ENCODE peak calls at places on chromosomes 1 and 21, in seven cellular contexts. D is right lobe of liver; R is PC-9; C is heart left ventricle; A is CD8-positive, alpha-beta T cell; T is left ventricle myocardium inferior; J is astrocyte of the cerebellum. G is an unnamed sample.

GRCh38 chr21:43942201-43942600 is 69.9 kb upstream of the TRAPPC10 start:
- DNase-seq in D (no peak), R (no peak), C (no peak), A (no peak), T (no peak), J (no peak), G (no peak)

GRCh38 chr1:228555074-228555989 is 68.2 kb downstream of the RNF187 start:
- DNase-seq in D (no peak), R (no peak), C (no peak), A (peak), T (no peak), J (no peak), G (no peak)

GRCh38 chr1:186605762-186606350 is 74.4 kb downstream of the PTGS2 start:
- DNase-seq in D (no peak), R (no peak), C (no peak), A (peak), T (no peak), J (peak), G (no peak)

GRCh38 chr1:84398175-84398574 is at the start of gene DNASE2B:
- DNase-seq in D (no peak), R (no peak), C (no peak), A (no peak), T (no peak), J (no peak), G (no peak)

GRCh38 chr1:226402615-226403521 is 5.0 kb downstream of the PARP1 start:
- DNase-seq in D (no peak), R (no peak), C (no peak), A (no peak), T (no peak), J (no peak), G (no peak)

GRCh38 chr1:60171793-60172192 is 98.2 kb upstream of the C1orf87 start:
- DNase-seq in D (no peak), R (peak), C (no peak), A (no peak), T (no peak), J (peak), G (no peak)

GRCh38 chr1:181676269-181676668 is 193.0 kb downstream of the CACNA1E start:
- DNase-seq in D (no peak), R (no peak), C (no peak), A (no peak), T (no peak), J (peak), G (no peak)

GRCh38 chr1:32361674-32362473 is 411 bp downstream of the FAM229A start:
- DNase-seq in D (peak), R (no peak), C (peak), A (peak), T (peak), J (no peak), G (no peak)

GRCh38 chr1:228004887-228005462 is 1.8 kb upstream of the WNT3A start:
- DNase-seq in D (no peak), R (no peak), C (no peak), A (no peak), T (no peak), J (no peak), G (no peak)

GRCh38 chr1:26915204-26915842 is 1.5 kb upstream of the NR0B2 start:
- DNase-seq in D (peak), R (no peak), C (peak), A (no peak), T (peak), J (no peak), G (no peak)

GRCh38 chr1:168488153-168488552 is 55.6 kb downstream of the XCL2 start:
- DNase-seq in D (no peak), R (no peak), C (peak), A (no peak), T (peak), J (peak), G (no peak)

GRCh38 chr1:40389871-40390560 is 16.5 kb downstream of the SMAP2 start:
- DNase-seq in D (no peak), R (no peak), C (no peak), A (no peak), T (no peak), J (peak), G (no peak)

GRCh38 chr1:216926681-216927080 is 203.5 kb upstream of the ESRRG start:
- DNase-seq in D (no peak), R (no peak), C (no peak), A (no peak), T (no peak), J (no peak), G (no peak)

GRCh38 chr1:202179828-202180750 is 13.5 kb upstream of the LGR6 start:
- DNase-seq in D (no peak), R (no peak), C (no peak), A (no peak), T (no peak), J (no peak), G (no peak)

GRCh38 chr1:199124351-199124750 is 485.5 kb downstream of the PTPRC start:
- DNase-seq in D (no peak), R (no peak), C (no peak), A (no peak), T (no peak), J (no peak), G (no peak)

GRCh38 chr1:14215151-14215550 is 383.3 kb upstream of the KAZN start:
- DNase-seq in D (no peak), R (no peak), C (no peak), A (no peak), T (no peak), J (no peak), G (no peak)

GRCh38 chr1:25064465-25065238 is 134.6 kb upstream of the RUNX3 start:
- DNase-seq in D (no peak), R (no peak), C (no peak), A (peak), T (no peak), J (no peak), G (no peak)

GRCh38 chr1:20729155-20729931 is 3.2 kb downstream of the SH2D5 start:
- DNase-seq in D (peak), R (no peak), C (no peak), A (no peak), T (no peak), J (no peak), G (no peak)

GRCh38 chr1:219621047-219621786 is 8.3 kb upstream of the ZC3H11B start:
- DNase-seq in D (no peak), R (no peak), C (no peak), A (no peak), T (no peak), J (no peak), G (no peak)

GRCh38 chr21:28851645-28852044 is 141.0 kb downstream of the LTN1 start:
- DNase-seq in D (no peak), R (no peak), C (no peak), A (no peak), T (no peak), J (no peak), G (no peak)

GRCh38 chr1:238619652-238620051 is 728.9 kb upstream of the ZP4 start:
- DNase-seq in D (no peak), R (no peak), C (no peak), A (no peak), T (no peak), J (no peak), G (no peak)

GRCh38 chr21:15433091-15433490 is 296.7 kb upstream of the USP25 start:
- DNase-seq in D (no peak), R (no peak), C (no peak), A (no peak), T (no peak), J (no peak), G (no peak)

GRCh38 chr1:208203127-208203847 is 40.9 kb downstream of the PLXNA2 start:
- DNase-seq in D (peak), R (peak), C (peak), A (no peak), T (peak), J (peak), G (no peak)

GRCh38 chr1:234666206-234666605 is 56.2 kb upstream of the IRF2BP2 start:
- DNase-seq in D (no peak), R (no peak), C (no peak), A (no peak), T (no peak), J (no peak), G (no peak)

GRCh38 chr1:236038034-236038433 is 26.9 kb downstream of the NID1 start:
- DNase-seq in D (no peak), R (no peak), C (no peak), A (no peak), T (no peak), J (no peak), G (no peak)

GRCh38 chr1:87584603-87585002 is 255.9 kb downstream of the LMO4 start:
- DNase-seq in D (no peak), R (no peak), C (no peak), A (no peak), T (no peak), J (no peak), G (no peak)

GRCh38 chr1:58975888-58976287 is 192.0 kb upstream of the JUN start:
- DNase-seq in D (no peak), R (no peak), C (no peak), A (no peak), T (no peak), J (no peak), G (no peak)

GRCh38 chr1:203478231-203478630 is 2.6 kb downstream of the PRELP start:
- DNase-seq in D (no peak), R (no peak), C (no peak), A (no peak), T (no peak), J (no peak), G (no peak)

GRCh38 chr1:219304227-219305226 is 130.8 kb downstream of the LYPLAL1 start:
- DNase-seq in D (no peak), R (peak), C (peak), A (no peak), T (peak), J (no peak), G (peak)

GRCh38 chr1:31216016-31216415 is 23.7 kb downstream of the NKAIN1 start:
- DNase-seq in D (peak), R (no peak), C (peak), A (no peak), T (peak), J (no peak), G (peak)

GRCh38 chr1:161307892-161308638 is 1.7 kb downstream of the MPZ start:
- DNase-seq in D (no peak), R (no peak), C (no peak), A (no peak), T (no peak), J (no peak), G (no peak)

GRCh38 chr1:161307230-161307768 is 2.5 kb downstream of the MPZ start:
- DNase-seq in D (no peak), R (no peak), C (no peak), A (no peak), T (no peak), J (no peak), G (no peak)

GRCh38 chr1:161309868-161310267 is at the start of gene MPZ:
- DNase-seq in D (no peak), R (no peak), C (no peak), A (no peak), T (no peak), J (no peak), G (no peak)

GRCh38 chr1:161304927-161305871 is 4.6 kb downstream of the MPZ start:
- DNase-seq in D (no peak), R (no peak), C (no peak), A (no peak), T (no peak), J (no peak), G (no peak)

GRCh38 chr1:161305872-161306519 is 3.8 kb downstream of the MPZ start:
- DNase-seq in D (peak), R (no peak), C (peak), A (peak), T (peak), J (no peak), G (no peak)
- TF ChIP-seq CTCF in D (no peak), R (no peak), C (no peak), A (peak), T (peak), J (peak), G (peak)

GRCh38 chr1:113389356-113389952 is 861 bp upstream of the MAGI3 start:
- DNase-seq in D (no peak), R (peak), C (no peak), A (peak), T (no peak), J (no peak), G (no peak)

GRCh38 chr1:113390871-113391642 is 742 bp downstream of the MAGI3 start:
- DNase-seq in D (peak), R (peak), C (peak), A (peak), T (peak), J (no peak), G (no peak)

GRCh38 chr1:113389953-113390834 is at the start of gene MAGI3:
- DNase-seq in D (peak), R (peak), C (peak), A (peak), T (peak), J (peak), G (peak)

GRCh38 chr1:113388017-113388620 is 2.2 kb upstream of the MAGI3 start:
- DNase-seq in D (no peak), R (no peak), C (no peak), A (no peak), T (no peak), J (no peak), G (no peak)

GRCh38 chr1:113388621-113389355 is 1.5 kb upstream of the MAGI3 start:
- DNase-seq in D (peak), R (peak), C (peak), A (no peak), T (no peak), J (no peak), G (no peak)
- H3K4me3 ChIP-seq in D (peak), R (peak), C (peak), A (no peak), T (peak), J (peak), G (peak)

DNA sequence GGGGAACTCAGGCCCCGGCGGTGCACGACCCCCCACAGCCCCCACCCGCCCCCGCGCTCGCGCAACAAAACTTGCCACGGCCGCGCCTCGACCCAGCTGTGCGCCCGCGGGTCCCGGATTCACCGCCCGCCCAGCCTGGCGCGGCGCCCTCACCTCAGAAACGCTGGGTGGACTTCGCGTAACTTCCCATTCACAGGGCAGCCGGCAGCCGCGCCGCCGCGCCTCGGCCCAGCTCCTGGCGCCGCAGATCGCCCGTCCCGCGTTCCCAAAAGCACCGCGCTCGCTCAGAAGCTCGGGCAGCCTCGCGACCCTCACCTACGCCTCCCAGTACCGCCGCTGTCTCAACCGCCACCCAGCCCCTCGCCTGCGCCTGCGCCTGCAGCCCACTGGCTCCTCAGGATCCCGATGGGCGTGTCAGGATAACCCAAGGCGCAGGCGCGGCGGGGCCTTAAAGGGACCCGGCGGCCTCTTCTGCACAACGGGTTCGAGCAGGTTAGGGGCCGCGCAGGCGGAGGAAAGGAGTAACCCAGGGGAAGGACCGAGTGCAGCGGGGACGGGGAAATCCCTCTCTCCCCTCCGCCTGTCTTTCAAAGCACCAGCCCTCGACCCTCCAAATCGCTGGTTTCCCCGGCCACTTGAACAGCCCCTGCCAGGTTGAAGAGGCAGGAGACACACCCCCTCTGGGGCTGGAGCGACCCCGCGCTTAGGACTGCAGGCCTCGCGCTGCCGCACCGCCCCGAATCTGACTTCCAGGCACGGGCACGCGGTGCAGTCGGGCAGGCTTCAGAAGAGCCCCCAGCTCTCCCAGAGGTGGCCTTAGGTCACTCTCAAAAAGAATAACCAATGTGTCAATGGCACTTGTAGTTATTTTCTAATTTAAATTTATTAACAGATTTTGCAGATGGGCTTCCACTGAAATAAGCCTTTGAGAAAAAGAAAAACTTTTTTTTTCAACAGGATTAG is at the start of gene NBPF1:
- DNase-seq in D (peak), R (peak), C (peak), A (peak), T (peak), J (peak), G (peak)
- TF ChIP-seq CTCF in D (no peak), R (no peak), C (no peak), A (no peak), T (no peak), J (peak), G (no peak)

GRCh38 chr1:75423136-75423535 is 187.8 kb downstream of the SLC44A5 start:
- DNase-seq in D (no peak), R (no peak), C (no peak), A (no peak), T (no peak), J (no peak), G (no peak)

GRCh38 chr1:75426688-75427087 is 184.2 kb downstream of the SLC44A5 start:
- DNase-seq in D (no peak), R (no peak), C (no peak), A (no peak), T (no peak), J (no peak), G (no peak)

GRCh38 chr1:75425001-75425400 is 185.9 kb downstream of the SLC44A5 start:
- DNase-seq in D (no peak), R (no peak), C (no peak), A (no peak), T (no peak), J (no peak), G (no peak)

DNA sequence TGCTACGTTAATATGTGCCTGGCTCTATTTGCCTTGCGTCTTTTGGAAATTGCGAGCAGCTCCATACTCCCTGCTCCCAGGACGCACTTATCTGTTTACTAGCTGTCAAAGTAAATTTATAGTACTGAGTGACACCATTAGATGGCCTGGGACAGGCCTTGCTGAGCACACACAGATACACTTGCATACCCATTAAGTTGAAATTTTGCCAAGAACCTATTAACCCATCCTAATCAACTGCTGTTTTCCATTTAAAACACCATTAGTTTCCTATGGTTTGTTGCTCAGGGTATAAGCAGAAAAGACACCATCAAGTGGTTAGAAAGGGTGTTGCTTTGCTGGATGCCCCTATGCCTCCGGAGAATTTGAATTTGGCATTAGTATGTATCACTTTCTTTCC is 187.3 kb downstream of the SLC44A5 start:
- DNase-seq in D (no peak), R (no peak), C (no peak), A (no peak), T (no peak), J (no peak), G (no peak)
- H3K4me3 ChIP-seq in D (no peak), R (no peak), C (no peak), A (no peak), T (no peak), J (no peak), G (no peak)

GRCh38 chr1:62436039-62436465 is 797 bp upstream of the USP1 start:
- DNase-seq in D (peak), R (no peak), C (peak), A (peak), T (peak), J (no peak), G (no peak)

GRCh38 chr1:62436466-62437272 is at the start of gene USP1:
- DNase-seq in D (peak), R (peak), C (peak), A (peak), T (peak), J (peak), G (peak)

GRCh38 chr1:62438163-62438562 is 1.3 kb downstream of the USP1 start:
- DNase-seq in D (no peak), R (no peak), C (no peak), A (no peak), T (no peak), J (no peak), G (no peak)

GRCh38 chr1:62435231-62436038 is 1.4 kb upstream of the USP1 start:
- DNase-seq in D (peak), R (peak), C (no peak), A (peak), T (peak), J (peak), G (peak)

DNA sequence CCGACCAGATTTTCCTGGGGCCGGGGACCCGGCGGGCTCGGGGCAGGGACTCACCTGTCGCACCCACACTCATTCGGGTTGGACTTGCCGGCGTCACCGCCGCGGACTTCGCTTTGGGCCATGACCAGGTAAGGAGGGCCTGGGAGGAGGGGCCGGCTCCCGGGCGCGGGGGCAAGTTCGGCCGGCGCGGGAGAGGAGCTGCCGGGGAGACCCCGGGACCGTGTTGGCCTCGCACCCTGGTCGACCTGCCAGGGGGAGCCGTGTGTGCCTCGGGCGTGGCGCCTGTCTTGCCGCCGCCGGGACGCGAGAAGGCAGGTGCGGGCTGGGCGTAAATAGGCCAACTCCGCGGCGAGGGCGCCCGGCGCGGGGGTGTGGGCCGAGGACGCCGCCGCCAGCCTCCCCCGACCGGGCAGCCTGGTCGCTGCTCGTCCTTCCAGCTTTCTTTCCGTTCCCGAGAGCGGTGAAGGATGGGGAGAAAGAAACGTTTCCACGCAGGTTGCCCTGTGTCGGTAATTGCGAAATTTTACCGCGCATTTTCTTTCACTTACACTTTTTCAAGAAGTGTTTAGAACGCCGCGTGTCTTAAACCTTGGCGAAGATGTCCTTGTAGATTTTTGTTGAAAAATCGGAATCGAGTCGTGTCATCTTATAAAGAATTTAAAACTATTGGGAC is 560 bp downstream of the USP1 start:
- DNase-seq in D (peak), R (no peak), C (no peak), A (peak), T (no peak), J (no peak), G (no peak)
- TF ChIP-seq CTCF in D (no peak), R (no peak), C (no peak), A (no peak), T (no peak), J (no peak), G (no peak)

G was measured in retinal pigment epithelial cell.